ENCODE peak calls at places on chromosomes 5 and 9, in eight cellular contexts. C is activated CD4-positive, alpha-beta T cell treated with anti-CD3 and anti-CD28 coated beads for 48 hours; K is NCI-H1092; V is stimulated activated effector memory CD8-positive, alpha-beta T cell treated with anti-CD3 and anti-CD28 coated beads, Interleukin-12 subunit alpha, Interleukin-12 subunit beta, amount 100 ng/mL, for 72 hours; F is Caco-2; W is uterus; Q is cardiac muscle cell; R is mucosa of gallbladder. I is an unnamed sample.

GRCh38 chr9:120396418-120396817 is 183.5 kb downstream of the CDK5RAP2 start:
- DNase-seq in R (no peak), K (no peak), V (no peak), Q (no peak), W (no peak), F (no peak), C (no peak), I (no peak)

GRCh38 chr5:138033275-138033808 is 463 bp upstream of the FAM13B start:
- DNase-seq in Q (no peak), K (peak), C (no peak), R (no peak), V (no peak), W (no peak), F (no peak), I (no peak)

GRCh38 chr9:38067611-38067891 is 1.5 kb downstream of the SHB start:
- DNase-seq in F (no peak), W (no peak), V (no peak), K (no peak), Q (no peak), R (no peak), C (no peak), I (no peak)

GRCh38 chr9:10212702-10213101 is 400.1 kb downstream of the PTPRD start:
- DNase-seq in Q (no peak), V (no peak), R (no peak), W (no peak), F (no peak), C (no peak), K (no peak), I (no peak)

GRCh38 chr5:178069909-178070308 is 43.4 kb upstream of the N4BP3 start:
- DNase-seq in C (peak), F (peak), K (peak), Q (peak), R (no peak), W (no peak), V (no peak), I (no peak)

GRCh38 chr9:137721479-137721878 is 102.7 kb downstream of the EHMT1 start:
- DNase-seq in R (no peak), Q (no peak), V (no peak), W (no peak), F (no peak), K (no peak), C (peak), I (no peak)

GRCh38 chr5:173383711-173384110 is 55.5 kb upstream of the STC2 start:
- DNase-seq in C (no peak), V (no peak), Q (peak), K (no peak), R (no peak), F (no peak), W (no peak), I (no peak)

GRCh38 chr9:88932766-88933165 is 58.5 kb upstream of the S1PR3 start:
- DNase-seq in W (no peak), K (no peak), V (no peak), Q (no peak), C (no peak), R (no peak), F (peak), I (no peak)

GRCh38 chr5:56123531-56124243 is 109.4 kb downstream of the ANKRD55 start:
- DNase-seq in V (no peak), W (peak), F (peak), C (no peak), R (peak), K (no peak), Q (peak), I (peak)

GRCh38 chr5:165139730-165140129 is 1634.3 kb downstream of the MAT2B start:
- DNase-seq in V (no peak), F (no peak), K (no peak), R (no peak), Q (no peak), C (no peak), W (no peak), I (no peak)

GRCh38 chr5:119080975-119081374 is 10.1 kb downstream of the DMXL1 start:
- DNase-seq in V (no peak), F (no peak), C (no peak), W (no peak), R (no peak), K (no peak), Q (no peak), I (no peak)

GRCh38 chr5:163585206-163585605 is 79.8 kb downstream of the MAT2B start:
- DNase-seq in V (no peak), F (no peak), Q (no peak), W (no peak), K (no peak), C (no peak), R (no peak), I (peak)

GRCh38 chr9:117725426-117725887 is 21.3 kb downstream of the TLR4 start:
- DNase-seq in W (no peak), R (no peak), V (no peak), C (no peak), F (no peak), K (no peak), Q (peak), I (no peak)

GRCh38 chr5:124906339-124907097 is 160.1 kb upstream of the ZNF608 start:
- DNase-seq in C (no peak), K (peak), R (peak), W (peak), F (no peak), Q (peak), V (no peak), I (peak)

GRCh38 chr9:33480094-33480493 is 6.4 kb upstream of the NOL6 start:
- DNase-seq in F (no peak), C (no peak), Q (no peak), K (no peak), R (no peak), W (no peak), V (no peak), I (no peak)

GRCh38 chr5:14959443-14960119 is 88.0 kb upstream of the ANKH start:
- DNase-seq in K (no peak), W (no peak), R (no peak), Q (no peak), V (no peak), F (no peak), C (no peak), I (no peak)

GRCh38 chr5:80782626-80783025 is 127.8 kb upstream of the DHFR start:
- DNase-seq in V (no peak), K (no peak), W (no peak), R (no peak), Q (no peak), F (no peak), C (no peak), I (no peak)

GRCh38 chr5:141835928-141836667 is 42.1 kb downstream of the PCDH1 start:
- DNase-seq in W (peak), K (no peak), F (no peak), V (no peak), R (no peak), C (no peak), Q (peak), I (no peak)

GRCh38 chr9:137482094-137482781 is 23.1 kb upstream of the NSMF start:
- DNase-seq in K (no peak), V (no peak), W (peak), R (peak), Q (peak), F (no peak), C (no peak), I (peak)

GRCh38 chr5:57386958-57387357 is 95.7 kb downstream of the ACTBL2 start:
- DNase-seq in F (no peak), K (no peak), R (no peak), W (no peak), Q (peak), V (no peak), C (no peak), I (no peak)

GRCh38 chr5:31809037-31809910 is 170.3 kb downstream of the PDZD2 start:
- DNase-seq in C (peak), K (peak), F (peak), R (peak), W (peak), Q (peak), V (no peak), I (peak)

GRCh38 chr5:141508808-141509611 is 20.1 kb downstream of the PCDHGC5 start:
- DNase-seq in R (peak), K (peak), Q (peak), C (peak), V (no peak), F (no peak), W (peak), I (peak)

GRCh38 chr5:113487779-113488644 is at the start of gene MCC:
- DNase-seq in Q (peak), C (peak), R (peak), K (peak), V (peak), W (peak), F (peak), I (peak)

GRCh38 chr5:10761842-10762165 is 770 bp upstream of the DAP start:
- DNase-seq in K (no peak), Q (peak), W (peak), F (no peak), R (no peak), C (no peak), V (no peak), I (no peak)

GRCh38 chr5:108149369-108149768 is 232.5 kb downstream of the FBXL17 start:
- DNase-seq in K (no peak), V (no peak), Q (no peak), F (no peak), W (no peak), C (no peak), R (no peak), I (no peak)

GRCh38 chr9:132243156-132244074 is 81.6 kb downstream of the NTNG2 start:
- DNase-seq in C (no peak), V (no peak), K (no peak), F (no peak), Q (no peak), R (no peak), W (no peak), I (no peak)

GRCh38 chr9:97853844-97854695 is 1.0 kb downstream of the FOXE1 start:
- DNase-seq in V (peak), R (no peak), C (peak), W (no peak), Q (peak), F (no peak), K (peak), I (no peak)

GRCh38 chr9:136235709-136236455 is 9.7 kb downstream of the QSOX2 start:
- DNase-seq in F (no peak), C (no peak), R (no peak), K (no peak), Q (no peak), W (no peak), V (no peak), I (no peak)